ENCODE peak calls at places on chromosomes 7 and 10, in six cellular contexts. P is IMR-90, T is foreskin fibroblast, Q is AG10803, R is coronary artery, F is heart left ventricle. A is an unnamed sample.
A peak's percentile ranks its signal among the peaks of the same experiment; 100 is the strongest.

GRCh38 chr7:71221549-71221948 is 89.6 kb downstream of the GALNT17 start:
- DNase-seq in Q (no peak), F (no peak), P (no peak), T (no peak), R (no peak), A (no peak)

GRCh38 chr7:90999989-91000979 is 263.9 kb upstream of the FZD1 start:
- DNase-seq in Q (peak; percentile 69), T (peak; percentile 47), F (no peak), R (no peak), P (peak; percentile 47), A (peak; percentile 23)

GRCh38 chr7:138934861-138935260 is 46.3 kb downstream of the KIAA1549 start:
- DNase-seq in F (no peak), Q (peak; percentile 31), P (peak; percentile 40), R (peak; percentile 24), T (peak; percentile 70), A (peak; percentile 85)

GRCh38 chr7:121302214-121302745 is 26.5 kb upstream of the WNT16 start:
- DNase-seq in Q (peak; percentile 75), F (no peak), P (peak; percentile 89), T (peak; percentile 76), R (no peak), A (peak; percentile 81)

GRCh38 chr10:13960603-13961002 is 370.1 kb downstream of the FRMD4A start:
- DNase-seq in F (no peak), P (no peak), R (no peak), Q (no peak), T (no peak), A (no peak)

GRCh38 chr7:25454562-25455031 is 226.3 kb upstream of the NPVF start:
- DNase-seq in P (no peak), F (peak; percentile 60), R (no peak), T (no peak), Q (no peak), A (no peak)

GRCh38 chr7:111210043-111210442 is 119.1 kb downstream of the LRRN3 start:
- DNase-seq in Q (no peak), F (no peak), R (no peak), P (no peak), T (no peak), A (no peak)

GRCh38 chr7:20083781-20084180 is 133.4 kb downstream of the MACC1 start:
- DNase-seq in T (peak; percentile 79), F (no peak), P (peak; percentile 3), R (no peak), Q (peak; percentile 83), A (no peak)

GRCh38 chr7:75054744-75055527 is 18.7 kb downstream of the RCC1L start:
- DNase-seq in Q (peak; percentile 94), T (peak; percentile 94), F (peak; percentile 65), P (peak; percentile 95), R (no peak), A (peak; percentile 77)

GRCh38 chr10:100528885-100529472 is 692 bp downstream of the NDUFB8 start:
- DNase-seq in F (peak; percentile 16), T (peak; percentile 36), R (no peak), Q (no peak), P (no peak), A (no peak)

GRCh38 chr10:113454341-113455061 is 98.4 kb upstream of the HABP2 start:
- DNase-seq in T (peak; percentile 47), R (no peak), P (peak; percentile 12), Q (peak; percentile 54), F (peak; percentile 24), A (no peak)

GRCh38 chr7:27215356-27215755 is 15.5 kb upstream of the HOXA13 start:
- DNase-seq in Q (no peak), R (no peak), T (no peak), P (no peak), F (no peak), A (no peak)

GRCh38 chr7:111076205-111076604 is 14.7 kb upstream of the LRRN3 start:
- DNase-seq in T (peak; percentile 53), P (peak; percentile 74), F (no peak), Q (peak; percentile 80), R (no peak), A (peak; percentile 40)

GRCh38 chr7:94375713-94376112 is 19.0 kb upstream of the COL1A2 start:
- DNase-seq in F (peak; percentile 59), R (no peak), P (peak; percentile 98), Q (peak; percentile 99), T (peak; percentile 95), A (peak; percentile 96)

GRCh38 chr10:44233561-44234470 is 151.1 kb downstream of the CXCL12 start:
- DNase-seq in T (no peak), P (no peak), Q (no peak), R (no peak), F (peak; percentile 49), A (no peak)

GRCh38 chr7:108660465-108660864 is 90.8 kb downstream of the DNAJB9 start:
- DNase-seq in F (no peak), Q (no peak), T (peak; percentile 34), P (peak; percentile 4), R (no peak), A (no peak)

GRCh38 chr7:147771344-147771743 is 819.2 kb upstream of the C7orf33 start:
- DNase-seq in Q (no peak), F (no peak), T (no peak), R (no peak), P (no peak), A (no peak)

GRCh38 chr10:16887565-16887964 is 70.3 kb upstream of the RSU1 start:
- DNase-seq in P (peak; percentile 93), F (no peak), T (peak; percentile 92), R (no peak), Q (peak; percentile 72), A (peak; percentile 93)

GRCh38 chr10:17474595-17474994 is 20.2 kb upstream of the ST8SIA6 start:
- DNase-seq in T (peak; percentile 44), F (no peak), R (no peak), P (peak; percentile 11), Q (no peak), A (peak; percentile 18)

GRCh38 chr7:152196391-152196790 is 170.9 kb downstream of the GALNT11 start:
- DNase-seq in T (no peak), Q (no peak), R (no peak), F (no peak), P (no peak), A (no peak)

GRCh38 chr10:97708976-97709745 is 4.4 kb upstream of the MARVELD1 start:
- DNase-seq in R (peak; percentile 91), T (peak; percentile 93), F (peak; percentile 76), P (peak; percentile 88), Q (peak; percentile 90), A (peak; percentile 78)

GRCh38 chr7:124992881-124993562 is 63.4 kb upstream of the POT1 start:
- DNase-seq in T (no peak), Q (peak; percentile 60), P (peak; percentile 92), R (no peak), F (no peak), A (peak; percentile 78)

GRCh38 chr10:43702936-43703281 is 54.2 kb upstream of the ZNF32 start:
- DNase-seq in T (no peak), R (no peak), Q (no peak), F (no peak), P (no peak), A (no peak)

GRCh38 chr7:145698526-145699262 is 417.9 kb upstream of the CNTNAP2 start:
- DNase-seq in Q (peak; percentile 43), R (no peak), F (no peak), P (peak; percentile 24), T (no peak), A (no peak)

DNA sequence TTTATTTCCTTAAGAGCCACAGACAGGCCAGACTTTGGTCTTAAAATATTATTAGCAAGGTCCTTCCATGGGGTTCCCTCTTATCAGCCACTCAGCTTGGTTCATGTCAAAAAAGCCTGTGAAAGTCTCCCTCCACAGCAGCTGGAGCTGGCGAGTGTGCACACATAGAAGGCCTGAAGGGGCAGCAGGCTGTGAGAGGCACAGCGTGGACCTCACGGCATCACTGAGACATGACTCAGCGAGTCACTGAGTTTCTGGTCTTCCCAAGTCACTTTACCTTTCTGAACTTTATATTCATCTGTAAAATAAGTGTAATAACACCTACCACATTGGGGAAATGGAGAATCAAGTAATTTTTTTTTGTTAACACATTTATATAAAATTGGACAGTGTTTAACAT is 8.7 kb downstream of the TAF3 start:
- DNase-seq in Q (peak; percentile 19), F (no peak), R (no peak), T (peak; percentile 44), P (peak; percentile 74), A (peak; percentile 38)
- TF ChIP-seq CTCF in Q (no peak), F (no peak), R (no peak), T (no peak), P (peak; percentile 21), A (peak; percentile 17)

GRCh38 chr10:102586858-102587257 is 57.4 kb upstream of the TRIM8 start:
- DNase-seq in F (no peak), P (no peak), R (no peak), Q (no peak), T (no peak), A (no peak)

GRCh38 chr10:102582181-102582580 is 62.1 kb upstream of the TRIM8 start:
- DNase-seq in P (no peak), Q (no peak), R (no peak), T (no peak), F (no peak), A (no peak)

GRCh38 chr10:102581401-102581800 is 62.9 kb upstream of the TRIM8 start:
- DNase-seq in P (no peak), R (no peak), F (no peak), Q (no peak), T (no peak), A (no peak)

GRCh38 chr10:102580230-102580629 is 64.0 kb upstream of the TRIM8 start:
- DNase-seq in R (no peak), P (peak; percentile 93), T (peak; percentile 52), F (no peak), Q (no peak), A (no peak)

GRCh38 chr10:102583435-102584417 is 60.6 kb upstream of the TRIM8 start:
- DNase-seq in F (peak; percentile 81), P (peak; percentile 91), R (no peak), T (peak; percentile 95), Q (peak; percentile 88), A (peak; percentile 80)
- TF ChIP-seq CTCF in F (peak; percentile 92), P (peak; percentile 90), R (peak; percentile 72), T (peak; percentile 88), Q (peak; percentile 93), A (peak; percentile 95)

DNA sequence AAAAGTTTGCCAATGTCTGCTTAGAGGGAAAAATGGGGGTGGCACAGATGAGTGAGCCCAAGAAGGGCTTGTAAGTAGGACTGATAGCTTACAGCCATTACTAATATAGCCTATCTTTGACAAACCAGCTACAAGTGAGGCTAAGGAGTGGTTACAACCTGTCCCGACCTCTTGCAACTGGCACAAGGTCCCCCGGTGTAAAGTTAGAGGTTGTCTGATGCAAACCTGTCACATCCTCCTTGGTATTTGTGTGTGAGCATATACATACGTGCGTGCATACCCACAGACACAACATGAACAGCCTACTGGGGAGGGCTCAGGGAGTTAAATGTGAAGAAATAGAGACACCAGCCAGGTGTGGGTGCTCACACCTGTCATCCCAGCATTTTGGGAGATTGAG is 14.6 kb downstream of the ADAP1 start:
- DNase-seq in Q (no peak), T (no peak), F (no peak), P (no peak), R (no peak), A (no peak)
- TF ChIP-seq CTCF in Q (no peak), T (no peak), F (no peak), P (no peak), R (no peak), A (no peak)

DNA sequence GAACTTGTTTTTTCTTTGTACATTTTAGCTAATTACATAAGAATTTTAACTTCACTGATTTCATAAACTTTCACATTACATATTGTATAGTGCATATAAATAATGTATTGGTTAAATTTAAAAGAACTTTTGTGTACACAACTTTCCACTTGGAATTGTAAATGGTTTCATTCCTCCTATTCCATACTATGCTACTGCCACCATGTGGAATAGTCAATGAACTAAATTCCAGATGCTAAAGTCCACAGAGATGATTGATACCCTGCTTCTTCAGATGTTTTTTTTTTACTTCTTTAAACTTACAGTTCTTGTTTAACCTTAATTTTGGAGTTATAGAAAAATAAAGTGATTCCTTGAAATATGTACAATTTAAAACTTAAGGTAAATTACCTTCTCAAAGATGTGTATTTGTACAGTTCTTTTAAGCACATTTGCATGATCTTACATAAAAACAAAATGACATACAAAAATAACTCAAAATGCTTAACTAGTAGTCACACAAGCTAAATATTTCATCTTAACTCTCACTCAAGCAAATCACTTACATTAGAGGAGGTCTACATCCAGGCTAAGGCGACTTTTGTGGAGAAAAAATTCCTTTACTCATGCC is 247.6 kb upstream of the HGF start:
- DNase-seq in Q (peak; percentile 54), F (no peak), R (no peak), T (peak; percentile 67), P (peak; percentile 65), A (peak; percentile 39)
- TF ChIP-seq CTCF in Q (peak; percentile 74), F (peak; percentile 49), R (no peak), T (peak; percentile 43), P (peak; percentile 75), A (peak; percentile 84)